ENCODE peak calls at places on chromosomes 3 and 15, in seven cellular contexts. F is RWPE2, N is mesendoderm, I is lower lobe of right lung, S is neuronal stem cell, O is tibial nerve, P is uterus. C is an unnamed sample.

GRCh38 chr3:47347217-47347801 is 33.5 kb upstream of the PTPN23 start:
- DNase-seq in F (no peak), I (no peak), O (no peak), S (no peak), N (peak; percentile 16), P (no peak), C (no peak)

GRCh38 chr3:7565574-7565973 is 704.7 kb downstream of the GRM7 start:
- DNase-seq in N (no peak), P (no peak), F (no peak), O (no peak), S (no peak), I (no peak), C (no peak)

GRCh38 chr3:178226094-178226493 is 310.1 kb upstream of the KCNMB2 start:
- DNase-seq in O (no peak), S (no peak), F (no peak), N (no peak), P (no peak), I (no peak), C (no peak)

GRCh38 chr15:68363353-68363752 is 68.6 kb downstream of the ITGA11 start:
- DNase-seq in P (no peak), F (no peak), N (no peak), O (no peak), I (no peak), S (no peak), C (no peak)

GRCh38 chr15:72472907-72473669 is 1.0 kb upstream of the ARIH1 start:
- DNase-seq in F (no peak), I (no peak), O (no peak), S (peak; percentile 14), N (peak; percentile 40), P (no peak), C (no peak)

GRCh38 chr3:45043715-45044299 is 17.7 kb downstream of the CLEC3B start:
- DNase-seq in S (no peak), F (no peak), O (no peak), N (peak; percentile 73), P (no peak), I (no peak), C (no peak)

GRCh38 chr15:51086409-51086808 is 8.3 kb downstream of the TNFAIP8L3 start:
- DNase-seq in N (no peak), S (no peak), I (no peak), O (no peak), P (no peak), F (no peak), C (no peak)

GRCh38 chr3:184366619-184367321 is 5.3 kb downstream of the POLR2H start:
- DNase-seq in O (no peak), F (no peak), I (no peak), N (no peak), P (no peak), S (no peak), C (no peak)

GRCh38 chr15:25424073-25424472 is 14.8 kb downstream of the UBE3A start:
- DNase-seq in N (no peak), O (no peak), S (no peak), F (no peak), I (no peak), P (no peak), C (no peak)

GRCh38 chr15:25422021-25422420 is 16.8 kb downstream of the UBE3A start:
- DNase-seq in I (no peak), P (no peak), S (no peak), N (no peak), O (no peak), F (no peak), C (no peak)

GRCh38 chr15:25431821-25432561 is 6.8 kb downstream of the UBE3A start:
- DNase-seq in O (no peak), I (no peak), F (no peak), P (no peak), S (no peak), N (no peak), C (no peak)

GRCh38 chr15:25426896-25427610 is 11.8 kb downstream of the UBE3A start:
- DNase-seq in F (no peak), I (no peak), S (no peak), O (no peak), P (no peak), N (no peak), C (no peak)

DNA sequence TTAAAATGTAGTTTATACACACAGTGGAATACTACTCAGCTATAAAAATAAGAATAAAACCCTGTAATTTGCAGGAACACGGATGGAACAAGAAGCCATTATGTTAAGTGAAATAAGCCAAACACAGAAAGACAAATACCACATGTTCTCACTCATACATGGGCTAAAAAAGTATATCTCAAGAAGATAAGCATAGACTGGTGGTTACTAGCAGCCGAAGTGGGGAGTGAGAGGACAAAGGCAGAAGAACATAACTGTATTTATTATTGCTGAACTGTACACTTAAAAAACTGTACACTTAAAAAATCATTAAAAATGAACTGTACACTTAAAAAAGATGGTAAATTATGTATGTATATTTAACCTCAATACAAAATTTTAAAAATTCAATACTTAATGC is 11.0 kb downstream of the UBE3A start:
- DNase-seq in S (no peak), F (no peak), P (no peak), O (no peak), N (no peak), I (no peak), C (no peak)
- H3K4me1 ChIP-seq in S (no peaks in the 10 kb centered on the region), F (no peaks in the 10 kb centered on the region), P (no peaks in the 10 kb centered on the region), O (peaks cover 56% of the 10 kb centered on the region), N (no peaks in the 10 kb centered on the region), I (peaks cover 5% of the 10 kb centered on the region), C (peaks cover 83% of the 10 kb centered on the region)

DNA sequence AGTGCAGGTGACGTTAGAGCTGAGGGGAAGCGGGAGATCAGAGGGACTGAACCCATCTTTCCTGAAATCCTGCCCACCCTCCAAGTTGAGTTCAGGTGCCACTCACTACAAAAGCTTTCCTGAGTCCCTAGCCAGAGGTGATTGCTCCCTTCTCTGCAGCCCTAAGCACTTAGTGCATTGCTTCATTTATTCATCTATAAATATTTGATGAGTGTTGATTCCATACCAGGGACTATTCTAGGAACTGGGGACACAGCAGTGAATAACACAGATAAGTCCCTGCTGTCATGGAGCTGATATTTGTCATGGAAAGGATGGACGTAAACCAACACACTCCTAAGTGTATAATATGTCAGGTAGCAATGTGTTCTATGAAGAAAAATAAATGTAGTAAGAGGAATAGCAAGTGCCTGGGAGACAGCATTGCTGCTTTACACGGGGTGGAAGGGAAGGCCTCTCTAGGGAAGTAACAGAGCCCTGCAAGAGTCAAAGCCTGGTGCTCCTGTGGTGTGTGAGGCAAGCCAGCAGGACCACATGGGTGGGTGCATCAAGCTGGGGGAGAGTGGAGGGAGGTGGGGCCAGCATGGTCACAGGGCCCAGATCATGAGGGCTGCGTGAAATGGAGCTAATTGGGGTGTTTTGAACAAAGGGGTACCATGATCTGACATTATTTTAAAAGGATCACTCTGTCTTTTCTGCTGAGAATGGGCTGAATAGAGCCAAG is 18.7 kb downstream of the ALPK3 start:
- DNase-seq in P (no peak), I (no peak), N (no peak), O (no peak), F (peak; percentile 41), S (no peak), C (no peak)
- H3K4me1 ChIP-seq in P (peaks cover 4% of the 10 kb centered on the region), I (peaks cover 35% of the 10 kb centered on the region), N (no peaks in the 10 kb centered on the region), O (peaks cover 39% of the 10 kb centered on the region), F (no peaks in the 10 kb centered on the region), S (no peaks in the 10 kb centered on the region), C (peaks cover 94% of the 10 kb centered on the region)

DNA sequence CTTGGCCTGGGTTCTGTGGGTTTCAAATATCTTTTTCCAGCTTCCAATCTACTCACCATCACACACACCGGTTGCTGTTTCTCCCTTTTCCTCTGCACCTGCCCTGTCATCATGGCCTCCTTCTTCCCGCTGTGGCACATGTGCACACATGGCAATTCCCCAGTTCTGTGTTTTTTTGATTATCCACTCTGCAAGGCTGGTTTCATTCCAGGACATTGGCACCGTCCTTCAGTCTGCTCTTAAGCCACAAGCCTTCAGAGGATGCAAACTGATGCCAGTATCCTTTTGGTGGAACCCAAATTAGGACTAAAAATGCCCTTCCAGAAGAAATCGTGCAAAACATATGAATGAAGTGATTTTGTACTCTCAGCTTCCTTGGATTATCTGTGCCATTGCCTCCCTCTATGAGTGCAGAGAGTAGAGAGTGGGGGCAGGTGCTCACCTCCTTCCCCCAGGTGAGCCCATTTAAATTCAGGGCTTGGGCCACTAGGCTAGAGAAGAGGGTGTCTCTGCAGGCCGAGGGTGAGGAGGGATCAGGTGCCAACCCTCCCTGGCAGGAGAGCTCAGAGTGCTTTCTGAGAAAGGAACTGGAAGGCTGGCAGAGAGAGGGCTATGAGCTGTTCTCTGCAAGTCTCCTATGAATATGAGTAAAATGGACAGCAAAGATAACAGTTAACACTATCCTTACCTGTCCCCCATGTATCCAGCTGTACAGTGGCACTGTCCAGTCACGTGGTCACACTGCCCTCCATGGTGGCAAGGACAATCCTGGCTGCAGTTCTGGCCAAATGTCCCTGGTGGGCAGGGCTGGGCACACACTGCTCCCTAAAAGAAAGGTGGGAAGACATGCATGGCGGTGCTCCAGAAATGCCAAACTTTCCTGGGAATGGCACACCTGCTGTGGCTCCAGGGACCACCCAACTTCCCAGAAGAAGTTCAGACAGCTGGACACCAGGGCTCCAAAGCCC is 100.9 kb downstream of the RAB11A start:
- DNase-seq in F (no peak), O (no peak), S (no peak), I (no peak), N (no peak), P (no peak), C (no peak)
- H3K4me1 ChIP-seq in F (no peaks in the 10 kb centered on the region), O (no peaks in the 10 kb centered on the region), S (no peaks in the 10 kb centered on the region), I (no peaks in the 10 kb centered on the region), N (no peaks in the 10 kb centered on the region), P (no peaks in the 10 kb centered on the region), C (no peaks in the 10 kb centered on the region)

GRCh38 chr3:32423534-32423933 is 31.9 kb downstream of the CMTM7 start:
- DNase-seq in O (no peak), N (no peak), P (no peak), I (no peak), S (no peak), F (no peak), C (no peak)

GRCh38 chr3:32421185-32421584 is 29.5 kb downstream of the CMTM7 start:
- DNase-seq in N (no peak), P (no peak), I (no peak), S (no peak), F (no peak), O (no peak), C (no peak)

GRCh38 chr3:32423956-32424558 is 32.4 kb downstream of the CMTM7 start:
- DNase-seq in S (no peak), N (no peak), F (no peak), P (no peak), O (no peak), I (no peak), C (no peak)

GRCh38 chr3:32422943-32423342 is 31.3 kb downstream of the CMTM7 start:
- DNase-seq in S (no peak), P (no peak), F (no peak), N (no peak), O (no peak), I (no peak), C (no peak)

DNA sequence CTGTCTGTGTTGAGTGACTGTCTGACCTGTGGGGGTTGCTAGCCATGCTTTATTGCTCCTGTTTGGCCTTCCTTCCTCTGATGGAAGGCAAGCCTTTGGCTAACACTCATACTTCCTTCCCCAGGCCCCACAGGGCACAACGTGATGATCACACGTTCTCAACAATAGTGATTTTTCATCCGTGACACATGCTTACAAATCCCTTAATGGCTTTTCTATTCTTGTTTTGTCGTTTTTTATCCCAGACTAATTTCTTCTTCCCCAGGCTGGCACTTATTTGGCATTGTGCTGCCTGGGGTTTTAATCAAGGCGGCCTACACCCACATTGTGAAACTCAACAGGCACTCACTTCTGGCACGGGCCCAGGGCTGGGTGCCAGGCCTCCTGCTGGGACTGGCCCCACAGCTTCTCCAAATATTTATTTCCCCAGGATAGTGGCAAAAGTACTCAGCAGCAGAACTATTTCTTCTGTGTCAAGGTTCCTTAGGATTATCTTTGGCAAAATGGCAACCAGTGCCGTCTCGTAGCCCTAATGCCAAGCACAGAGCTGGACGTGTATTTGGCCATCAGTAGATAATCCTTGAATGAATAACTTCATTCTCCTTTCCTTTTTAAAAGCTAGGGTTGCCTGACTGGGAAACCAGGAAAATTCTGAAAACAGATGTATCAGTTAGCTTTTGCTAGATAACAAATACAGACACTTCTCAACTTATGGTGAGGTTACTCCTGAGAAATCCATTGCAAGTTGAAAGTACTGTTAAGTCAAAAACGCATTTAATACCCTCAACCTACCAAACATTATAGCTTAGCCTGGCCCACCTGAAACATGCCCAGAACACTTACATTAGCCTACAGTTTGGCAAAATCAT is 30.6 kb downstream of the CMTM7 start:
- DNase-seq in S (no peak), N (no peak), F (peak; percentile 95), I (peak; percentile 93), O (peak; percentile 84), P (peak; percentile 72), C (peak; percentile 87)
- H3K4me1 ChIP-seq in S (peaks cover 11% of the 10 kb centered on the region), N (peaks cover 6% of the 10 kb centered on the region), F (peaks cover 36% of the 10 kb centered on the region), I (peaks cover 64% of the 10 kb centered on the region), O (peaks cover 53% of the 10 kb centered on the region), P (no peaks in the 10 kb centered on the region), C (peaks cover 30% of the 10 kb centered on the region)